ENCODE peak calls at places on chromosomes 16 and 17, in eight cellular contexts. G, Z, B, T, F, A, X and H are unnamed samples.

GRCh38 chr16:85448557-85449194 is 164.4 kb upstream of the GSE1 start:
- DNase-seq in A (no peak), X (no peak), Z (no peak), B (no peak), T (no peak), F (no peak), G (no peak), H (peak; percentile 85)

GRCh38 chr17:36972905-36973304 is 24.2 kb downstream of the AATF start:
- DNase-seq in T (no peak), Z (no peak), X (no peak), B (no peak), G (no peak), F (no peak), A (no peak), H (no peak)

GRCh38 chr17:17774009-17774881 is 62.5 kb downstream of the SREBF1 start:
- DNase-seq in X (peak; percentile 68), F (no peak), A (peak; percentile 62), G (no peak), Z (no peak), B (no peak), T (peak; percentile 34), H (peak; percentile 85)

GRCh38 chr17:62617894-62618472 is 9.5 kb upstream of the MRC2 start:
- DNase-seq in B (no peak), T (no peak), X (no peak), Z (no peak), A (peak; percentile 67), G (no peak), F (no peak), H (no peak)

GRCh38 chr16:4847774-4848587 is 700 bp downstream of the UBN1 start:
- DNase-seq in A (peak; percentile 65), T (peak; percentile 47), Z (peak; percentile 38), B (peak; percentile 60), G (peak; percentile 48), X (peak; percentile 71), F (peak; percentile 57), H (peak; percentile 53)

GRCh38 chr17:5912927-5913565 is 157.1 kb upstream of the WSCD1 start:
- DNase-seq in F (no peak), Z (no peak), T (no peak), G (no peak), X (no peak), A (no peak), B (no peak), H (no peak)

GRCh38 chr17:36198831-36199465 is 2.4 kb upstream of the CCL3L1 start:
- DNase-seq in X (no peak), T (no peak), F (no peak), A (no peak), Z (no peak), G (no peak), B (no peak), H (no peak)

GRCh38 chr16:53542283-53542682 is 39.3 kb upstream of the AKTIP start:
- DNase-seq in T (no peak), A (no peak), Z (peak; percentile 77), G (no peak), X (no peak), F (no peak), B (no peak), H (no peak)

GRCh38 chr17:53336281-53336680 is 486.4 kb upstream of the KIF2B start:
- DNase-seq in F (no peak), X (no peak), G (peak; percentile 12), Z (no peak), A (no peak), T (no peak), B (no peak), H (no peak)

GRCh38 chr17:44105483-44105882 is 18.0 kb downstream of the HDAC5 start:
- DNase-seq in G (no peak), A (no peak), X (no peak), B (no peak), T (no peak), Z (no peak), F (no peak), H (no peak)

GRCh38 chr16:21057875-21058274 is 92.8 kb downstream of the DNAH3 start:
- DNase-seq in A (no peak), F (no peak), X (no peak), T (no peak), B (no peak), G (no peak), Z (no peak), H (no peak)

GRCh38 chr16:88301431-88301830 is 81.3 kb upstream of the ZNF469 start:
- DNase-seq in X (no peak), G (no peak), Z (no peak), F (no peak), A (no peak), B (no peak), T (no peak), H (no peak)

GRCh38 chr16:11636172-11636721 is 32.0 kb upstream of the SNN start:
- DNase-seq in G (no peak), F (no peak), X (peak; percentile 86), A (no peak), B (no peak), T (no peak), Z (peak; percentile 96), H (peak; percentile 70)

GRCh38 chr16:11635679-11636171 is 32.5 kb upstream of the SNN start:
- DNase-seq in G (no peak), Z (no peak), F (no peak), B (no peak), A (no peak), T (no peak), X (no peak), H (no peak)

GRCh38 chr16:11639008-11639562 is 29.2 kb upstream of the SNN start:
- DNase-seq in Z (no peak), A (no peak), X (no peak), T (no peak), G (no peak), F (no peak), B (no peak), H (no peak)

GRCh38 chr16:11637320-11637719 is 30.9 kb upstream of the SNN start:
- DNase-seq in B (no peak), T (no peak), A (peak; percentile 23), Z (peak; percentile 34), F (no peak), G (no peak), X (no peak), H (no peak)

DNA sequence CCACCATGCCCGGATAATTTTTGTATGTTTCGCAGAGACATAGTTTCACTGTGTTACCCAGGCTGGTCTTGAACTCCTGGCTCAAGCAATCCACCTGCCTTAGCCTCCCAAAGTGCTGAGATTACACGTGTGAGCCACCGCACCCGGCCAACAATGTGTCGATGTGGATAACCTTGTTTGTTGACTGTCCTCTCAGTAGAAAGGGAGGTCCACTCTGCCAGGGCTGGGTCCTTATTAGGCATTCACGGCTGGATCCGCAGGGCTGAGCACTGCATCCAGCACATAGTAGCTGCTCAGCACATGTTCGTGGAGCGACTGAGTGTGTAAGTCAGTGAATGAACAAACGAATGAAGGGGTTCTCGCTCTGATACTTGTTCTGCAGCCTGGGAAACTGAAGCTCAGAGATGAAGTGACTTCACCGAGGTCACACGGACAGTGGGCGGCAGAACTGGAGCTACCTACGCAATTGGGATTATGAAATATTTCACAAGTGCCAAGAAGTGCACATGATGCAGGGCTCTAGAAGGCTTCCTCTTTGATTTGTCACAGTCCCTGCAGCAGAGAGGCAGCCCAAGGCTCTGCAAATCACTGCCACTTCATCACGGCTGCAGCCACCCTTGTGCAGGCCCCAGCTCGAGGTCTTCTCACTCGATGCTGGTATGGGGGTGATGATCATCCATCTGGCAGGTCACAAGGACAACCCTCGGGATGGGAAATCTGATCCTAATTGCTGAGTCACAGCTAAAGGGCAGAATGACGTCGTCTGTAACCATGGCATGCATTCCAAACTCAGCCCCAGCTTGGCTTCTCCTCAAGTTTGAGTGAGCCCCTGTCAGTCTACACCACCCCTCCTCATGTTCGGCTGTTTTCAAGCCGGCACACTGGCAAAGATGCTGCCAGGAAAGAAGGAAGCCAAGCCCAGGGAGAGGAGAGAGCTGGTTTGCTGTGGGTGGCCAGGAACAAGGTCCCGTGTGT is 28.0 kb upstream of the SNN start:
- DNase-seq in F (peak; percentile 89), G (peak; percentile 97), B (peak; percentile 87), X (peak; percentile 97), A (peak; percentile 100), Z (peak; percentile 70), T (peak; percentile 83), H (peak; percentile 58)
- H3K27ac ChIP-seq in F (peak overlapping the region; percentile 92), G (peak overlapping the region; percentile 98), B (peak overlapping the region; percentile 71), X (peak overlapping the region; percentile 99), A (peak overlapping the region; percentile 97), Z (no peak overlapping the region), T (peak overlapping the region; percentile 94), H (peak overlapping the region; percentile 56)

GRCh38 chr16:73219176-73219575 is 171.2 kb upstream of the ZFHX3 start:
- DNase-seq in G (no peak), Z (no peak), T (no peak), X (no peak), B (no peak), A (no peak), F (no peak), H (no peak)
- TF ChIP-seq CTCF in G (peak; percentile 51), Z (peak; percentile 48), T (no peak), X (peak; percentile 21), B (no peak), A (peak; percentile 39), F (no peak), H (no peak)

GRCh38 chr17:48588074-48588415 is 2.0 kb downstream of the HOXB3 start:
- DNase-seq in G (no peak), F (no peak), X (no peak), T (no peak), Z (no peak), A (no peak), B (no peak), H (no peak)
- H3K27me3 ChIP-seq in G (peaks cover 93% of the 10 kb centered on the region), F (peaks cover 100% of the 10 kb centered on the region), X (no peaks in the 10 kb centered on the region), T (peaks cover 100% of the 10 kb centered on the region), Z (peaks cover 100% of the 10 kb centered on the region), A (no peaks in the 10 kb centered on the region), B (no peaks in the 10 kb centered on the region), H (no peaks in the 10 kb centered on the region)

GRCh38 chr16:15640966-15641365 is 2.0 kb downstream of the MARF1 start:
- DNase-seq in B (no peak), A (no peak), Z (no peak), T (no peak), F (no peak), G (no peak), X (no peak), H (no peak)

GRCh38 chr16:15635926-15636325 is 7.0 kb downstream of the MARF1 start:
- DNase-seq in B (no peak), T (no peak), A (no peak), F (no peak), G (no peak), Z (no peak), X (no peak), H (no peak)

GRCh38 chr16:15636392-15636873 is 6.5 kb downstream of the MARF1 start:
- DNase-seq in F (no peak), G (no peak), A (no peak), T (no peak), X (no peak), Z (no peak), B (no peak), H (no peak)

GRCh38 chr16:15641753-15642556 is 999 bp downstream of the MARF1 start:
- DNase-seq in Z (no peak), A (no peak), B (no peak), X (no peak), G (no peak), T (no peak), F (no peak), H (no peak)

DNA sequence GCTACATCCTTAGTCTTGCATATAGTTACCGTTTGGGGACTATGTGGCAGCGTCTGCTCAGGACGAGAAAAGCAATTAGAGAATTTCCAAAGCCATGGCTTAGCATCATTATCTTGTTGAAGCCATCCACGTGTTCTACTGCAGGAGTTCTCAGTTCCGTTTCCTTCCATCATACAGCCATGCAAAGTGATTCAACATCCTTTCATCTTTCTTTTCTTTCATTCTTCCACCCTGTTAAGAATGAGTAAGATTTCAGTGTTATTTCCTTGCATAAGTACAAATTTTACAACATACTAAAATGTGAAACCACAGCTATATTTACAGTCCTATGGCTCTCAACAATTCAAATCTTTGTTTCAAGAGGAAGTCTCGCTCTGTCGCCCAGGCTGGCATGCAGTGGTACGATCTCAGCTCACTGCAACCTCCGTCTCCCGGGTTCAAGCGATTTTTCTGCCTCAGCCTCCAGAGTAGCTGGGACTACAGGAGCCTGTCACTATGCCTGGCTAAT is 3.8 kb downstream of the MARF1 start:
- DNase-seq in A (no peak), Z (no peak), X (no peak), F (no peak), B (no peak), G (no peak), T (no peak), H (no peak)
- H3K27ac ChIP-seq in A (no peak overlapping the region), Z (no peak overlapping the region), X (no peak overlapping the region), F (no peak overlapping the region), B (no peak overlapping the region), G (no peak overlapping the region), T (no peak overlapping the region), H (no peak overlapping the region)